ENCODE peak calls at places on chromosomes 4 and X, in ten cellular contexts. One of them, this sample, is unnamed.

GRCh38 chrX:24391362-24391761 is 30.9 kb downstream of the SUPT20HL1 start:
- DNase-seq in A549: no peak
- DNase-seq in Peyer's patch: no peak
- DNase-seq in psoas muscle: no peak
- DNase-seq in hepatocyte: no peak
- DNase-seq in cardiac fibroblast: no peak
- DNase-seq in lower leg skin: no peak
- DNase-seq in lung: no peak
- DNase-seq in body of pancreas: no peak
- DNase-seq in neural progenitor cell: no peak
- DNase-seq in this sample: no peak

GRCh38 chr4:142480244-142480643 is 365.9 kb downstream of the INPP4B start:
- DNase-seq in neural progenitor cell: no peak
- DNase-seq in cardiac fibroblast: no peak
- DNase-seq in hepatocyte: no peak
- DNase-seq in lung: no peak
- DNase-seq in lower leg skin: no peak
- DNase-seq in body of pancreas: no peak
- DNase-seq in Peyer's patch: no peak
- DNase-seq in psoas muscle: no peak
- DNase-seq in A549: peak
- DNase-seq in this sample: peak

GRCh38 chrX:81414630-81415029 is 212.7 kb downstream of the SH3BGRL start:
- DNase-seq in neural progenitor cell: no peak
- DNase-seq in cardiac fibroblast: no peak
- DNase-seq in lower leg skin: no peak
- DNase-seq in hepatocyte: no peak
- DNase-seq in psoas muscle: no peak
- DNase-seq in A549: no peak
- DNase-seq in body of pancreas: no peak
- DNase-seq in lung: no peak
- DNase-seq in Peyer's patch: no peak
- DNase-seq in this sample: peak

GRCh38 chr4:118683513-118683912 is 1.7 kb upstream of the METTL14 start:
- DNase-seq in Peyer's patch: no peak
- DNase-seq in hepatocyte: peak
- DNase-seq in lower leg skin: no peak
- DNase-seq in neural progenitor cell: no peak
- DNase-seq in cardiac fibroblast: peak
- DNase-seq in body of pancreas: no peak
- DNase-seq in lung: no peak
- DNase-seq in A549: peak
- DNase-seq in psoas muscle: no peak
- DNase-seq in this sample: no peak

GRCh38 chrX:15497865-15498264 is 2.7 kb upstream of the BMX start:
- DNase-seq in neural progenitor cell: peak
- DNase-seq in lung: peak
- DNase-seq in body of pancreas: peak
- DNase-seq in psoas muscle: no peak
- DNase-seq in cardiac fibroblast: peak
- DNase-seq in Peyer's patch: no peak
- DNase-seq in hepatocyte: peak
- DNase-seq in lower leg skin: no peak
- DNase-seq in A549: peak
- DNase-seq in this sample: peak

GRCh38 chrX:101078716-101079115 is at the start of gene TMEM35A:
- DNase-seq in body of pancreas: no peak
- DNase-seq in psoas muscle: no peak
- DNase-seq in lower leg skin: no peak
- DNase-seq in A549: no peak
- DNase-seq in hepatocyte: peak
- DNase-seq in lung: no peak
- DNase-seq in Peyer's patch: no peak
- DNase-seq in neural progenitor cell: peak
- DNase-seq in cardiac fibroblast: peak
- DNase-seq in this sample: peak

GRCh38 chr4:155899891-155900290 is 3.6 kb upstream of the TDO2 start:
- DNase-seq in Peyer's patch: no peak
- DNase-seq in lower leg skin: no peak
- DNase-seq in A549: no peak
- DNase-seq in hepatocyte: no peak
- DNase-seq in neural progenitor cell: no peak
- DNase-seq in psoas muscle: no peak
- DNase-seq in body of pancreas: no peak
- DNase-seq in lung: no peak
- DNase-seq in cardiac fibroblast: no peak
- DNase-seq in this sample: no peak

GRCh38 chrX:10041383-10041782 is 74.2 kb downstream of the CLDN34 start:
- DNase-seq in body of pancreas: no peak
- DNase-seq in A549: peak
- DNase-seq in hepatocyte: no peak
- DNase-seq in psoas muscle: no peak
- DNase-seq in lung: no peak
- DNase-seq in cardiac fibroblast: no peak
- DNase-seq in lower leg skin: no peak
- DNase-seq in neural progenitor cell: no peak
- DNase-seq in Peyer's patch: no peak
- DNase-seq in this sample: peak

GRCh38 chr4:7828011-7828720 is 111.5 kb downstream of the AFAP1 start:
- DNase-seq in Peyer's patch: no peak
- DNase-seq in hepatocyte: peak
- DNase-seq in body of pancreas: no peak
- DNase-seq in neural progenitor cell: no peak
- DNase-seq in cardiac fibroblast: peak
- DNase-seq in A549: no peak
- DNase-seq in lower leg skin: peak
- DNase-seq in psoas muscle: peak
- DNase-seq in lung: peak
- DNase-seq in this sample: peak

GRCh38 chr4:93788712-93789111 is 39.8 kb upstream of the ATOH1 start:
- DNase-seq in Peyer's patch: no peak
- DNase-seq in hepatocyte: peak
- DNase-seq in lung: no peak
- DNase-seq in neural progenitor cell: peak
- DNase-seq in body of pancreas: no peak
- DNase-seq in cardiac fibroblast: peak
- DNase-seq in A549: peak
- DNase-seq in psoas muscle: no peak
- DNase-seq in lower leg skin: no peak
- DNase-seq in this sample: peak

GRCh38 chr4:28229092-28229491 is 1368.5 kb downstream of the STIM2 start:
- DNase-seq in hepatocyte: no peak
- DNase-seq in body of pancreas: no peak
- DNase-seq in lower leg skin: no peak
- DNase-seq in cardiac fibroblast: peak
- DNase-seq in psoas muscle: no peak
- DNase-seq in lung: no peak
- DNase-seq in Peyer's patch: no peak
- DNase-seq in neural progenitor cell: peak
- DNase-seq in A549: peak
- DNase-seq in this sample: peak

GRCh38 chrX:148723551-148723950 is 223.1 kb downstream of the AFF2 start:
- DNase-seq in lung: no peak
- DNase-seq in hepatocyte: no peak
- DNase-seq in body of pancreas: no peak
- DNase-seq in psoas muscle: no peak
- DNase-seq in neural progenitor cell: no peak
- DNase-seq in cardiac fibroblast: no peak
- DNase-seq in Peyer's patch: no peak
- DNase-seq in lower leg skin: no peak
- DNase-seq in A549: no peak
- DNase-seq in this sample: no peak

GRCh38 chrX:115561605-115562491 is 874 bp downstream of the PLS3 start:
- DNase-seq in cardiac fibroblast: peak
- DNase-seq in A549: peak
- DNase-seq in neural progenitor cell: peak
- DNase-seq in Peyer's patch: peak
- DNase-seq in body of pancreas: peak
- DNase-seq in lower leg skin: peak
- DNase-seq in hepatocyte: peak
- DNase-seq in psoas muscle: peak
- DNase-seq in lung: peak
- DNase-seq in this sample: peak

GRCh38 chr4:41890085-41890484 is 45.1 kb upstream of the TMEM33 start:
- DNase-seq in neural progenitor cell: no peak
- DNase-seq in body of pancreas: no peak
- DNase-seq in lower leg skin: no peak
- DNase-seq in psoas muscle: no peak
- DNase-seq in A549: no peak
- DNase-seq in hepatocyte: no peak
- DNase-seq in cardiac fibroblast: no peak
- DNase-seq in lung: no peak
- DNase-seq in Peyer's patch: no peak
- DNase-seq in this sample: no peak

GRCh38 chr4:134911941-134912340 is 710.4 kb upstream of the PABPC4L start:
- DNase-seq in psoas muscle: no peak
- DNase-seq in A549: no peak
- DNase-seq in Peyer's patch: no peak
- DNase-seq in neural progenitor cell: no peak
- DNase-seq in hepatocyte: no peak
- DNase-seq in lower leg skin: no peak
- DNase-seq in lung: no peak
- DNase-seq in body of pancreas: no peak
- DNase-seq in cardiac fibroblast: no peak
- DNase-seq in this sample: no peak

GRCh38 chrX:150358651-150359050 is 4.5 kb upstream of the MAMLD1 start:
- DNase-seq in body of pancreas: no peak
- DNase-seq in neural progenitor cell: no peak
- DNase-seq in Peyer's patch: no peak
- DNase-seq in lung: no peak
- DNase-seq in hepatocyte: no peak
- DNase-seq in A549: no peak
- DNase-seq in lower leg skin: no peak
- DNase-seq in cardiac fibroblast: no peak
- DNase-seq in psoas muscle: no peak
- DNase-seq in this sample: no peak

GRCh38 chr4:85697864-85698263 is 222.9 kb downstream of the ARHGAP24 start:
- DNase-seq in lower leg skin: no peak
- DNase-seq in hepatocyte: no peak
- DNase-seq in lung: no peak
- DNase-seq in body of pancreas: no peak
- DNase-seq in psoas muscle: no peak
- DNase-seq in cardiac fibroblast: no peak
- DNase-seq in Peyer's patch: no peak
- DNase-seq in neural progenitor cell: no peak
- DNase-seq in A549: no peak
- DNase-seq in this sample: no peak

GRCh38 chr4:55435136-55435535 is 39.4 kb downstream of the TMEM165 start:
- DNase-seq in neural progenitor cell: peak
- DNase-seq in cardiac fibroblast: peak
- DNase-seq in body of pancreas: no peak
- DNase-seq in psoas muscle: no peak
- DNase-seq in A549: peak
- DNase-seq in hepatocyte: peak
- DNase-seq in lung: no peak
- DNase-seq in Peyer's patch: no peak
- DNase-seq in lower leg skin: no peak
- DNase-seq in this sample: peak
- TF ChIP-seq CTCF in neural progenitor cell: peak
- TF ChIP-seq CTCF in cardiac fibroblast: peak
- TF ChIP-seq CTCF in body of pancreas: peak
- TF ChIP-seq CTCF in psoas muscle: no peak
- TF ChIP-seq CTCF in A549: no peak
- TF ChIP-seq CTCF in hepatocyte: peak
- TF ChIP-seq CTCF in lung: no peak
- TF ChIP-seq CTCF in Peyer's patch: no peak
- TF ChIP-seq CTCF in lower leg skin: no peak
- TF ChIP-seq CTCF in this sample: peak

DNA sequence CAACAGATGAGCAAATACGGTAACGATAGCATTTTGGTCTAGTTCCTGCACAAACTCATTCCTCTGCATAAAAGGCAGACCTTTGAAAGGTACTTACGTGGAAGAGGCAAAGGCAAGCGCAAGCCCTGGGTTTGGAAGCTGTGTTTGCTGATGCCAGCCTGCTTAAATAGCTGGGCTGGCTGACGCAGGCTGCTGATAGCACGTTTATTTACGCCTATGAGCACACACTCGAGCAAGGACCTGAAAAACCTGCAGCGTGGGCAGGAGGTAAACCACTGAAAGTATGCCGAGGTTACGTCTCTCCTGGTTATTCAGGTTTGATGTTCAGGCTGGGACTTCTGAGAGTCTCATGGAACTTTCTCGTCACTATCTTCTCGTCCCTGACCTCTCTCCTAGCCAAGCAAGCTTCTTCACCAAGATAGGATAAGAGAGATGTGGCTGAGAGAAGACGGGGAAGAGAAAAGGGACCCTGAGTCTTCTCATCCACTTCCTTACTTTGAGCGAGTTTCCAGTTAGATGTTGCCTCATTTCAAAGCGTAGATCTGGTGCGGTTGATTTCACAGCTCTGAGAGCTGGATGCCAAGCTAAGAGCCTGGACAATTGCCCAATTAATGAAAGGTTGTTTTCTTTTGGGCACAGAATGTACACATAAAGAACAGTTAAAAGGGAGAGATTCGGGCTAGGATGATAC is at the start of gene HOPX:
- DNase-seq in neural progenitor cell: no peak
- DNase-seq in Peyer's patch: peak
- DNase-seq in lower leg skin: peak
- DNase-seq in lung: peak
- DNase-seq in hepatocyte: peak
- DNase-seq in A549: no peak
- DNase-seq in body of pancreas: peak
- DNase-seq in cardiac fibroblast: peak
- DNase-seq in psoas muscle: no peak
- DNase-seq in this sample: peak
- H3K4me3 ChIP-seq in neural progenitor cell: no peak
- H3K4me3 ChIP-seq in Peyer's patch: peak
- H3K4me3 ChIP-seq in lower leg skin: no peak
- H3K4me3 ChIP-seq in lung: peak
- H3K4me3 ChIP-seq in hepatocyte: no peak
- H3K4me3 ChIP-seq in A549: no peak
- H3K4me3 ChIP-seq in body of pancreas: no peak
- H3K4me3 ChIP-seq in cardiac fibroblast: no peak
- H3K4me3 ChIP-seq in psoas muscle: no peak
- H3K4me3 ChIP-seq in this sample: peak

GRCh38 chr4:153643406-153644016 is 40.6 kb upstream of the TLR2 start:
- DNase-seq in A549: peak
- DNase-seq in cardiac fibroblast: peak
- DNase-seq in hepatocyte: peak
- DNase-seq in psoas muscle: no peak
- DNase-seq in lung: no peak
- DNase-seq in neural progenitor cell: peak
- DNase-seq in lower leg skin: no peak
- DNase-seq in body of pancreas: no peak
- DNase-seq in Peyer's patch: no peak
- DNase-seq in this sample: peak
- TF ChIP-seq CTCF in A549: peak
- TF ChIP-seq CTCF in cardiac fibroblast: peak
- TF ChIP-seq CTCF in hepatocyte: peak
- TF ChIP-seq CTCF in psoas muscle: peak
- TF ChIP-seq CTCF in lung: peak
- TF ChIP-seq CTCF in neural progenitor cell: peak
- TF ChIP-seq CTCF in lower leg skin: no peak
- TF ChIP-seq CTCF in body of pancreas: peak
- TF ChIP-seq CTCF in Peyer's patch: peak
- TF ChIP-seq CTCF in this sample: peak

GRCh38 chrX:120036704-120037103 is 40.8 kb downstream of the RHOXF2B start:
- DNase-seq in neural progenitor cell: no peak
- DNase-seq in lung: no peak
- DNase-seq in hepatocyte: no peak
- DNase-seq in body of pancreas: no peak
- DNase-seq in Peyer's patch: no peak
- DNase-seq in A549: no peak
- DNase-seq in lower leg skin: no peak
- DNase-seq in psoas muscle: no peak
- DNase-seq in cardiac fibroblast: no peak
- DNase-seq in this sample: no peak
- H3K4me3 ChIP-seq in neural progenitor cell: no peak
- H3K4me3 ChIP-seq in lung: no peak
- H3K4me3 ChIP-seq in hepatocyte: no peak
- H3K4me3 ChIP-seq in body of pancreas: no peak
- H3K4me3 ChIP-seq in Peyer's patch: no peak
- H3K4me3 ChIP-seq in A549: no peak
- H3K4me3 ChIP-seq in lower leg skin: no peak
- H3K4me3 ChIP-seq in psoas muscle: no peak
- H3K4me3 ChIP-seq in cardiac fibroblast: no peak
- H3K4me3 ChIP-seq in this sample: no peak